ENCODE peak calls at places on chromosomes 2 and 18, in seven cellular contexts. W, Y, G, T, L, J and Z are unnamed samples.

GRCh38 chr2:230097841-230098240 is 29.1 kb upstream of the SLC16A14 start:
- DNase-seq in T (no peak), L (no peak), G (no peak), Y (no peak), W (no peak), J (no peak), Z (no peak)

GRCh38 chr2:169933124-169933711 is 106.0 kb downstream of the UBR3 start:
- DNase-seq in Y (no peak), T (peak), L (no peak), G (peak), J (no peak), W (no peak), Z (peak)

GRCh38 chr18:62833494-62833893 is 118.2 kb downstream of the PHLPP1 start:
- DNase-seq in J (no peak), L (no peak), W (no peak), G (no peak), T (no peak), Y (no peak), Z (no peak)

GRCh38 chr18:62460851-62461300 is 61.9 kb upstream of the ZCCHC2 start:
- DNase-seq in G (no peak), T (no peak), W (peak), J (peak), Y (no peak), L (no peak), Z (peak)

GRCh38 chr18:32724071-32724696 is 48.6 kb downstream of the KLHL14 start:
- DNase-seq in Y (no peak), L (no peak), G (no peak), W (no peak), T (no peak), J (no peak), Z (no peak)

GRCh38 chr2:6769346-6769745 is 96.4 kb downstream of the CMPK2 start:
- DNase-seq in J (no peak), T (no peak), Y (no peak), W (no peak), L (no peak), G (no peak), Z (no peak)

GRCh38 chr2:26785431-26786206 is at the start of gene CENPA:
- DNase-seq in G (peak), T (peak), Y (peak), L (peak), J (peak), W (peak), Z (peak)

GRCh38 chr2:127901339-127902072 is 15.8 kb upstream of the AMMECR1L start:
- DNase-seq in T (no peak), L (peak), Y (no peak), J (no peak), W (no peak), G (no peak), Z (peak)

GRCh38 chr2:221715783-221716386 is 143.8 kb upstream of the EPHA4 start:
- DNase-seq in W (no peak), T (no peak), Y (no peak), J (no peak), G (peak), L (no peak), Z (no peak)

GRCh38 chr2:38248707-38249106 is 128.4 kb downstream of the ATL2 start:
- DNase-seq in W (no peak), G (no peak), T (no peak), L (no peak), Y (no peak), J (no peak), Z (no peak)

GRCh38 chr2:69946351-69947077 is 14.9 kb downstream of the ASPRV1 start:
- DNase-seq in W (no peak), T (peak), G (no peak), Y (no peak), L (no peak), J (no peak), Z (peak)

GRCh38 chr2:196380098-196380497 is 208.7 kb upstream of the STK17B start:
- DNase-seq in L (no peak), J (no peak), Y (no peak), G (no peak), T (no peak), W (no peak), Z (no peak)

GRCh38 chr18:25425030-25425429 is 73.1 kb upstream of the ZNF521 start:
- DNase-seq in W (no peak), L (no peak), Y (no peak), T (no peak), J (no peak), G (no peak), Z (no peak)

GRCh38 chr18:76463872-76464271 is 31.2 kb downstream of the ZNF516 start:
- DNase-seq in W (no peak), G (no peak), T (no peak), L (no peak), Y (no peak), J (peak), Z (no peak)

GRCh38 chr2:66364495-66364992 is 70.4 kb upstream of the MEIS1 start:
- DNase-seq in G (no peak), J (no peak), L (peak), W (peak), T (no peak), Y (no peak), Z (peak)

GRCh38 chr2:88170472-88170892 is 336 bp downstream of the THNSL2 start:
- DNase-seq in G (peak), Y (no peak), T (no peak), W (peak), J (peak), L (no peak), Z (peak)

GRCh38 chr2:136126021-136126420 is 8.1 kb upstream of the CXCR4 start:
- DNase-seq in T (no peak), J (no peak), Y (no peak), L (no peak), G (no peak), W (no peak), Z (no peak)

GRCh38 chr2:150125708-150126107 is 361.8 kb downstream of the RND3 start:
- DNase-seq in L (no peak), G (no peak), J (no peak), Y (peak), W (no peak), T (no peak), Z (peak)

GRCh38 chr18:77478619-77479018 is 229.0 kb downstream of the GALR1 start:
- DNase-seq in W (peak), Y (no peak), T (no peak), J (peak), L (peak), G (peak), Z (peak)

GRCh38 chr2:235832941-235833340 is 335.2 kb downstream of the GBX2 start:
- DNase-seq in T (no peak), J (no peak), G (no peak), W (no peak), L (no peak), Y (no peak), Z (no peak)

GRCh38 chr2:176534798-176535479 is 265.7 kb downstream of the MTX2 start:
- DNase-seq in W (no peak), L (no peak), T (no peak), G (no peak), Y (no peak), J (no peak), Z (peak)

GRCh38 chr2:26559556-26559955 is 81.6 kb downstream of the CIB4 start:
- DNase-seq in J (no peak), W (no peak), G (peak), T (no peak), Y (no peak), L (no peak), Z (no peak)

GRCh38 chr2:234292205-234292954 is 204.5 kb downstream of the ARL4C start:
- DNase-seq in T (peak), J (no peak), G (no peak), Y (no peak), L (no peak), W (no peak), Z (peak)

GRCh38 chr18:6414723-6415362 is at the start of gene L3MBTL4:
- DNase-seq in W (peak), Y (peak), L (peak), T (peak), G (peak), J (peak), Z (no peak)

GRCh38 chr2:68913359-68913758 is 39.3 kb downstream of the GKN2 start:
- DNase-seq in G (no peak), W (no peak), T (no peak), Y (no peak), L (no peak), J (no peak), Z (no peak)

GRCh38 chr2:10514287-10514686 is 66.2 kb upstream of the ODC1 start:
- DNase-seq in Y (no peak), L (no peak), T (no peak), W (no peak), J (peak), G (no peak), Z (no peak)

GRCh38 chr18:76443519-76444435 is 51.3 kb downstream of the ZNF516 start:
- DNase-seq in J (peak), G (no peak), Y (no peak), T (no peak), L (no peak), W (no peak), Z (no peak)

GRCh38 chr2:227864161-227864756 is 7.2 kb upstream of the DAW1 start:
- DNase-seq in T (no peak), J (no peak), L (no peak), W (no peak), Y (no peak), G (no peak), Z (peak)

GRCh38 chr2:183996825-183997823 is 601.2 kb upstream of the ZNF804A start:
- DNase-seq in W (peak), T (no peak), Y (no peak), G (peak), J (no peak), L (no peak), Z (no peak)

GRCh38 chr18:55570966-55571365 is 17.0 kb downstream of the TCF4 start:
- DNase-seq in T (no peak), W (no peak), G (no peak), J (no peak), L (no peak), Y (no peak), Z (no peak)

GRCh38 chr2:150188177-150188576 is 299.3 kb downstream of the RND3 start:
- DNase-seq in T (no peak), W (no peak), J (no peak), Y (no peak), G (no peak), L (no peak), Z (peak)

GRCh38 chr2:24511894-24512293 is 20.8 kb downstream of the NCOA1 start:
- DNase-seq in L (no peak), W (no peak), J (no peak), Y (no peak), T (no peak), G (no peak), Z (no peak)

GRCh38 chr2:24509840-24510239 is 18.8 kb downstream of the NCOA1 start:
- DNase-seq in W (no peak), Y (no peak), G (no peak), L (no peak), J (no peak), T (no peak), Z (no peak)

GRCh38 chr2:24508878-24509277 is 17.8 kb downstream of the NCOA1 start:
- DNase-seq in G (no peak), L (no peak), Y (no peak), J (no peak), W (no peak), T (no peak), Z (peak)

GRCh38 chr2:24507511-24507910 is 16.5 kb downstream of the NCOA1 start:
- DNase-seq in Y (no peak), W (no peak), L (no peak), G (no peak), J (no peak), T (no peak), Z (no peak)

GRCh38 chr2:24509425-24509824 is 18.4 kb downstream of the NCOA1 start:
- DNase-seq in W (no peak), Y (no peak), T (peak), L (no peak), G (no peak), J (no peak), Z (no peak)
- TF ChIP-seq CTCF in W (no peak), Y (no peak), T (no peak), L (no peak), G (no peak), J (no peak), Z (no peak)

GRCh38 chr2:43219383-43220228 is 6.8 kb downstream of the ZFP36L2 start:
- DNase-seq in Y (peak), J (peak), G (peak), L (peak), W (peak), T (peak), Z (peak)
- TF ChIP-seq CTCF in Y (no peak), J (no peak), G (no peak), L (no peak), W (no peak), T (no peak), Z (no peak)

DNA sequence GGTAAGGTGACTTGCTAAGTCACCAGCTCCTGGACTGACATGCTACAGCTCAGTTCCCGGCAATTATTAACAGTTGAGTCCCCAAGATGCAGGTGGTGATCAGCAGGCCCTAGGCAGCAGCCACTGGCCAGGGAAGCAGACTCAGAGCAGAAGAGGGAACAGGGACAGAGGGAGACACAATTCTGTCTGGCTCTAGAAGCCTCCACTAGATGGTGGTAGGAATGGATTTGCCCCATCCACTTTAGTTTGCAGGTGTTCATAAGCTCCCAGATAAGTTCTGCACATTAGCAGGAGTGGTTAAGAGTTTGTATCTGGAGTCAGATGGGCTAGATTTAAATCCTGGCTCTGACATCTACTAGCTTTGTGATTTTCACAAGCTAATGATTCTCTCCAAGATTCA is 25.5 kb upstream of the SLC1A4 start:
- DNase-seq in T (no peak), G (no peak), W (no peak), J (no peak), L (no peak), Y (no peak), Z (no peak)
- TF ChIP-seq CTCF in T (no peak), G (peak), W (no peak), J (no peak), L (no peak), Y (no peak), Z (no peak)

DNA sequence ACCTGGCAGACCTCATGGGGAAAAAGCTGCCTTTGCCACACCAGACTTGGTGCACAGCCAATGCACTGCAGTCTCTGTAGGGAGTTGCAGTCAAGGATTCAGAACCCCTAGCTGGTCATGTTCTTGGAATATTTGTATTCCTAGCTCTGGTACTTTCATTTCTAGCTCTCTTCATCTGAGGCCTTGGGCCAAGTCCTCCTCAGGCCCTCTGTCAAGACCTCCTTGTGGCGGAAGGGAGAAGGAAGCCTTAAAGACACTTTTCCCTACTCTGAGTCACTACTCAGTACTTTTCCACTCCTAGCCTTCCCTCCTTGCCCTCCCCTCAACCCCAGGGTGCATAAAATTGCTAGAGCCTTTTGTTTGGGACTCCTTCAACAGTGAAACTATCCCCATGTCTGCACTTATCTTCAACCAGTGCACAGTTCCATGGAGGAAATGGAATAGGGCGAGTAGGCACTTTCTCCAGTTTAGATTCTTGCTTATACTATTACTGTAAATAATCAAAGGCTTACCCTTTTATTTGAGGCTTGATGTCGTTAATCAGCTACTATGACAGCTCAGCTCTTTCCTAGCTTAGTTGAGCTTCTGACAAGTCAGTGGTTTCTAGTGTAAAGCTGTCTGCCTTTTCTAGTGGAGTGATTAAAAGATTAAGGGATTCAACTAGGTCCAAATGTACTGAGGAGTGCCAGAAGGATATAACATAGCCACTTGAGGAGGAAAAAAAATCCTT is 15.8 kb downstream of the M1AP start:
- DNase-seq in J (no peak), G (peak), T (no peak), W (peak), Y (no peak), L (no peak), Z (peak)
- TF ChIP-seq CTCF in J (no peak), G (no peak), T (no peak), W (peak), Y (no peak), L (no peak), Z (peak)

GRCh38 chr2:86105252-86105968 is at the start of gene POLR1A:
- DNase-seq in G (peak), J (peak), Y (peak), W (peak), T (peak), L (peak), Z (peak)
- TF ChIP-seq CTCF in G (no peak), J (no peak), Y (no peak), W (no peak), T (no peak), L (no peak), Z (peak)

GRCh38 chr18:48948112-48949050 is 2.4 kb downstream of the SMAD7 start:
- DNase-seq in W (peak), J (no peak), G (peak), Y (peak), L (no peak), T (peak), Z (peak)
- TF ChIP-seq CTCF in W (no peak), J (no peak), G (no peak), Y (no peak), L (peak), T (peak), Z (no peak)